ENCODE peak calls at places on chromosome 1, in four cellular contexts. T, A, X and U are unnamed samples.

GRCh38 chr1:203325004-203325417 is 19.7 kb downstream of the BTG2 start:
- DNase-seq in T (no peak), A (no peak), X (no peak), U (no peak)

GRCh38 chr1:78226784-78227183 is 181.0 kb downstream of the GIPC2 start:
- DNase-seq in A (no peak), X (no peak), T (no peak), U (no peak)

GRCh38 chr1:231013391-231014015 is 26.6 kb downstream of the FAM89A start:
- DNase-seq in T (no peak), X (no peak), A (no peak), U (no peak)

GRCh38 chr1:197066719-197067456 is at the start of gene F13B:
- DNase-seq in A (no peak), T (no peak), X (no peak), U (no peak)

GRCh38 chr1:198265073-198265661 is 108.4 kb downstream of the NEK7 start:
- DNase-seq in T (no peak), X (no peak), A (peak; percentile 55), U (no peak)

GRCh38 chr1:227890451-227891222 is 57.1 kb downstream of the WNT9A start:
- DNase-seq in X (no peak), A (no peak), T (peak; percentile 58), U (no peak)

GRCh38 chr1:164602142-164602429 is 43.1 kb downstream of the PBX1 start:
- DNase-seq in A (peak; percentile 24), T (no peak), X (no peak), U (no peak)

GRCh38 chr1:226542623-226543103 is 5.9 kb upstream of the STUM start:
- DNase-seq in A (no peak), T (no peak), X (no peak), U (no peak)

GRCh38 chr1:17328855-17329254 is 20.9 kb downstream of the PADI4 start:
- DNase-seq in T (no peak), X (no peak), A (no peak), U (no peak)

GRCh38 chr1:16189921-16190499 is 22.4 kb downstream of the ARHGEF19 start:
- DNase-seq in T (no peak), A (no peak), X (no peak), U (peak; percentile 54)

GRCh38 chr1:54549181-54549924 is 1.3 kb downstream of the ACOT11 start:
- DNase-seq in T (peak; percentile 5), X (no peak), A (no peak), U (no peak)

GRCh38 chr1:220983877-220984635 is 104.8 kb downstream of the HLX start:
- DNase-seq in A (no peak), X (no peak), T (peak; percentile 65), U (no peak)

GRCh38 chr1:93758842-93759515 is 77.3 kb upstream of the BCAR3 start:
- DNase-seq in X (no peak), A (peak; percentile 23), T (no peak), U (no peak)

GRCh38 chr1:150511551-150511950 is 3.6 kb downstream of the ECM1 start:
- DNase-seq in T (peak; percentile 77), A (no peak), X (no peak), U (no peak)

GRCh38 chr1:43622901-43623780 is 26.8 kb upstream of the KDM4A start:
- DNase-seq in A (no peak), T (no peak), X (no peak), U (no peak)

GRCh38 chr1:101485712-101486111 is 248.9 kb downstream of the S1PR1 start:
- DNase-seq in A (no peak), T (no peak), X (no peak), U (no peak)

GRCh38 chr1:157034137-157034800 is 11.3 kb downstream of the ARHGEF11 start:
- DNase-seq in T (no peak), X (no peak), A (peak; percentile 27), U (peak; percentile 13)

GRCh38 chr1:59055908-59056719 is 240.8 kb upstream of the FGGY start:
- DNase-seq in A (peak; percentile 68), T (no peak), X (no peak), U (no peak)

GRCh38 chr1:22203335-22203734 is 60.4 kb upstream of the WNT4 start:
- DNase-seq in A (no peak), T (no peak), X (no peak), U (no peak)

GRCh38 chr1:68814067-68814466 is 317.2 kb upstream of the DEPDC1 start:
- DNase-seq in A (no peak), T (no peak), X (no peak), U (no peak)

GRCh38 chr1:941588-942383 is 17.3 kb downstream of the NOC2L start:
- DNase-seq in T (no peak), A (peak; percentile 95), X (no peak), U (no peak)

GRCh38 chr1:206001476-206001888 is 1.7 kb downstream of the RAB7B start:
- DNase-seq in T (no peak), X (no peak), A (peak; percentile 100), U (peak; percentile 10)

GRCh38 chr1:9293512-9294439 is 1.1 kb downstream of the SPSB1 start:
- DNase-seq in X (no peak), A (peak; percentile 64), T (peak; percentile 83), U (peak; percentile 33)

GRCh38 chr1:67551375-67551774 is 121.2 kb upstream of the SERBP1 start:
- DNase-seq in T (no peak), A (no peak), X (no peak), U (no peak)

GRCh38 chr1:74368335-74368734 is 133.1 kb downstream of the TNNI3K start:
- DNase-seq in X (no peak), T (no peak), A (no peak), U (no peak)

GRCh38 chr1:235943581-235944114 is 76.9 kb upstream of the LYST start:
- DNase-seq in X (no peak), T (no peak), A (peak; percentile 94), U (no peak)

GRCh38 chr1:11961230-11961629 is 19.0 kb upstream of the MFN2 start:
- DNase-seq in T (no peak), X (no peak), A (no peak), U (no peak)

GRCh38 chr1:11957891-11958290 is 22.4 kb upstream of the MFN2 start:
- DNase-seq in T (no peak), X (no peak), A (no peak), U (no peak)

GRCh38 chr1:11960710-11961109 is 19.5 kb upstream of the MFN2 start:
- DNase-seq in A (no peak), T (no peak), X (no peak), U (no peak)

GRCh38 chr1:11963622-11964021 is 16.6 kb upstream of the MFN2 start:
- DNase-seq in T (no peak), X (no peak), A (no peak), U (no peak)

GRCh38 chr1:11960276-11960675 is 20.0 kb upstream of the MFN2 start:
- DNase-seq in T (no peak), A (no peak), X (no peak), U (no peak)
- H3K27ac ChIP-seq in T (no peak overlapping the region), A (no peak overlapping the region), X (no peak overlapping the region), U (peak overlapping the region; percentile 71)

GRCh38 chr1:45739137-45739536 is 11.3 kb downstream of the IPP start:
- DNase-seq in X (no peak), T (no peak), A (no peak), U (no peak)
- H3K27ac ChIP-seq in X (no peak overlapping the region), T (no peak overlapping the region), A (no peak overlapping the region), U (no peak overlapping the region)

GRCh38 chr1:4736254-4736653 is 81.8 kb downstream of the AJAP1 start:
- DNase-seq in T (no peak), A (no peak), X (no peak), U (no peak)

GRCh38 chr1:4745560-4745959 is 91.2 kb downstream of the AJAP1 start:
- DNase-seq in X (no peak), A (no peak), T (peak; percentile 19), U (no peak)

GRCh38 chr1:4743978-4744750 is 89.8 kb downstream of the AJAP1 start:
- DNase-seq in A (no peak), X (no peak), T (peak; percentile 25), U (no peak)

GRCh38 chr1:4741876-4742423 is 87.5 kb downstream of the AJAP1 start:
- DNase-seq in X (no peak), A (no peak), T (peak; percentile 4), U (no peak)
- H3K27ac ChIP-seq in X (no peak overlapping the region), A (no peak overlapping the region), T (no peak overlapping the region), U (no peak overlapping the region)

GRCh38 chr1:37480125-37480466 is 5.7 kb downstream of the ZC3H12A start:
- DNase-seq in X (no peak), A (no peak), T (peak; percentile 82), U (no peak)
- H3K27ac ChIP-seq in X (peak overlapping the region; percentile 52), A (peak overlapping the region; percentile 98), T (peak overlapping the region; percentile 96), U (peak overlapping the region; percentile 62)

GRCh38 chr1:180610556-180611015 is 21.2 kb upstream of the XPR1 start:
- DNase-seq in T (no peak), X (no peak), A (no peak), U (no peak)
- H3K27ac ChIP-seq in T (peak overlapping the region; percentile 62), X (no peak overlapping the region), A (no peak overlapping the region), U (peak overlapping the region; percentile 85)